ENCODE peak calls at places on chromosomes 12 and 14, in nine cellular contexts. T is A549, I is GM12865, M is ascending aorta, E is endothelial cell of umbilical vein, W is astrocyte of the spinal cord, V is body of pancreas, O is heart right ventricle, H is cardiac muscle cell. Y is an unnamed sample.

GRCh38 chr14:69268223-69268622 is 8.3 kb downstream of the GALNT16 start:
- DNase-seq in T (no peak), I (no peak), M (no peak), E (no peak), W (peak; percentile 27), V (no peak), O (no peak), H (peak; percentile 31), Y (no peak)

GRCh38 chr12:120468271-120468845 is 1.2 kb downstream of the SRSF9 start:
- DNase-seq in T (peak; percentile 55), I (peak; percentile 63), M (peak; percentile 69), E (no peak), W (peak; percentile 60), V (peak; percentile 51), O (peak; percentile 20), H (peak; percentile 78), Y (peak; percentile 21)

GRCh38 chr12:48973992-48974673 is 2.6 kb upstream of the WNT10B start:
- DNase-seq in T (peak; percentile 56), I (no peak), M (peak; percentile 82), E (peak; percentile 53), W (peak; percentile 42), V (peak; percentile 66), O (no peak), H (peak; percentile 76), Y (no peak)

GRCh38 chr12:12715459-12716150 is 1.6 kb upstream of the CDKN1B start:
- DNase-seq in T (peak; percentile 12), I (peak; percentile 92), M (no peak), E (peak; percentile 73), W (peak; percentile 34), V (no peak), O (peak; percentile 18), H (no peak), Y (peak; percentile 23)

GRCh38 chr12:132140918-132141841 is 2.9 kb downstream of the DDX51 start:
- DNase-seq in T (no peak), I (no peak), M (no peak), E (no peak), W (no peak), V (no peak), O (no peak), H (no peak), Y (no peak)

GRCh38 chr14:74886001-74886400 is 4.3 kb downstream of the DLST start:
- DNase-seq in T (no peak), I (no peak), M (no peak), E (no peak), W (peak; percentile 83), V (no peak), O (no peak), H (peak; percentile 94), Y (no peak)

GRCh38 chr12:56629459-56630179 is 507 bp downstream of the BAZ2A start:
- DNase-seq in T (peak; percentile 20), I (peak; percentile 48), M (no peak), E (peak; percentile 21), W (peak; percentile 8), V (peak; percentile 50), O (peak; percentile 42), H (peak; percentile 42), Y (peak; percentile 46)

GRCh38 chr14:69129264-69129880 is 23.5 kb downstream of the DCAF5 start:
- DNase-seq in T (peak; percentile 83), I (peak; percentile 86), M (peak; percentile 85), E (peak; percentile 82), W (peak; percentile 85), V (peak; percentile 80), O (peak; percentile 76), H (peak; percentile 94), Y (peak; percentile 24)

GRCh38 chr12:1657616-1658167 is 28.7 kb downstream of the WNT5B start:
- DNase-seq in T (no peak), I (no peak), M (no peak), E (no peak), W (no peak), V (peak; percentile 52), O (no peak), H (no peak), Y (no peak)

GRCh38 chr12:88574278-88574677 is 6.0 kb downstream of the KITLG start:
- DNase-seq in T (no peak), I (no peak), M (no peak), E (no peak), W (no peak), V (no peak), O (no peak), H (no peak), Y (no peak)

GRCh38 chr14:23550827-23551265 is 719 bp downstream of the ZFHX2 start:
- DNase-seq in T (no peak), I (no peak), M (no peak), E (no peak), W (no peak), V (no peak), O (peak; percentile 42), H (peak; percentile 15), Y (no peak)

GRCh38 chr12:7961395-7962188 is 25.6 kb upstream of the SLC2A3 start:
- DNase-seq in T (no peak), I (no peak), M (no peak), E (no peak), W (peak; percentile 49), V (no peak), O (no peak), H (no peak), Y (no peak)

GRCh38 chr14:76086636-76087035 is 65.1 kb upstream of the GPATCH2L start:
- DNase-seq in T (no peak), I (no peak), M (no peak), E (no peak), W (no peak), V (no peak), O (no peak), H (no peak), Y (no peak)

GRCh38 chr14:52918486-52918885 is 32.4 kb downstream of the FERMT2 start:
- DNase-seq in T (peak; percentile 33), I (peak; percentile 86), M (no peak), E (peak; percentile 95), W (peak; percentile 63), V (no peak), O (no peak), H (peak; percentile 57), Y (no peak)

GRCh38 chr14:104086661-104087461 is 1.4 kb downstream of the ASPG start:
- DNase-seq in T (no peak), I (no peak), M (no peak), E (no peak), W (no peak), V (peak; percentile 4), O (peak; percentile 27), H (no peak), Y (peak; percentile 11)

GRCh38 chr12:86772688-86773087 is 516.5 kb upstream of the MGAT4C start:
- DNase-seq in T (no peak), I (no peak), M (no peak), E (no peak), W (peak; percentile 68), V (no peak), O (no peak), H (no peak), Y (no peak)

GRCh38 chr12:31931796-31932715 is 27.2 kb upstream of the RESF1 start:
- DNase-seq in T (peak; percentile 29), I (no peak), M (no peak), E (no peak), W (no peak), V (no peak), O (no peak), H (no peak), Y (no peak)
- TF ChIP-seq CTCF in T (no peak), I (no peak), M (no peak), E (no peak), W (no peak), V (no peak), O (no peak), H (no peak), Y (no peak)

GRCh38 chr12:124680863-124681778 is 113.7 kb upstream of the NCOR2 start:
- DNase-seq in T (peak; percentile 95), I (peak; percentile 83), M (peak; percentile 81), E (peak; percentile 94), W (peak; percentile 75), V (no peak), O (peak; percentile 69), H (peak; percentile 70), Y (peak; percentile 26)
- TF ChIP-seq CTCF in T (peak; percentile 44), I (peak; percentile 32), M (peak; percentile 15), E (peak; percentile 28), W (peak; percentile 19), V (no peak), O (no peak), H (peak; percentile 25), Y (no peak)

DNA sequence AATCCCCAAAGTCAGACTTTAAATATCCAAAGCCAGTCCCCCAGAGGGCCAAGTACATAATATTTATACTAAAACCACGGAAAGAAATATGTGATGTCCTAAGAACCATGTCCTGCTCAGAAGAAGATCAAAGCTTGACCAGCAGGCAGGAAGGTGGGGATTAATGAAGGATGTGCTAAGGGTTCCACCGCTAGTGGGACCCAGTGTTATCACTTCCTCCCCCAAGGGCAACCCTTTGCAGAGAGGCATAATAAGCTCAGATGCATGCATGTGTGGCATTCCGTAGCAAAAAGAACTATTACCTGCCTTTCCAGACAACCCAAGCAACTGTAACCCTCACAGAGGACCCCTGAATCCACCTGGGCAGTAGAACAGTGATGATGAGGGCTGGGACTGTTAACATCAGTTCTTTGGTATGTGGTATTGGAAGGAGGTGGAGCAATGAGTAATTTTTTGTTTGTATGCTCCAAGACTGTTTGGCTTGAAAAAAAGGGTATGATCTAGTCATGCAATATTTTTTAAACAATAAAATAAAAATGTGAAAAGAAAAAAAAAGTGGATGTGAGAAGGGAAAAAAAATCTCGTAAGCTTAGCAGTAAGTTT is 71.7 kb upstream of the ETV6 start:
- DNase-seq in T (no peak), I (no peak), M (no peak), E (no peak), W (no peak), V (no peak), O (no peak), H (no peak), Y (no peak)
- TF ChIP-seq CTCF in T (no peak), I (no peak), M (no peak), E (no peak), W (no peak), V (no peak), O (no peak), H (no peak), Y (no peak)

DNA sequence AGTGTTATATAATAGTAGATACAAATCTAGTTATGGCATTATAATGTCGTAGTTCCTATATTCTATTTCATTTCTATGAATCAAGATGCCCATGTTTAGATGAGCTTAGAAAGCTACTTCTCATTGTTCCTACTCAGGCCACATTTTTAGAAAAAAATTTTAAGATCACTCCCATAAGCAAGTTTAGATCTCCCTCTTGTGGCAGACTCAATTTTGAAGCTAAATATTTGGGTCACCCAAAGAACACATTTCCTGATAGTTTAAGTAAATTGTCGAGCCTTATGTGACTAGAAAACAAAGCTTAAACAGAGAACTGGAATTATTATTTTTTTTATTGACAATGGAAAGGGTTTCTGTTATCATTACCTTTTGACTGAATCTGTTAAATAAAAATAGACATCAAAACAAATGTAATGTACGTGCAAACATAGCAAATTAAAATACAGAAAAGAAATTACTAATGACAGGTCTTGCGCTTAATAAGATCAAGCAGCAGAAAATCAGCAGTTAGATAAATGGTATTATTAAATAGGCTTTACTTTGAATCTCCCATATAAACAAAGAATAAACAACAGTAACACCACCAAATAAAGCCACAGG is 180.2 kb downstream of the ACSS3 start:
- DNase-seq in T (peak; percentile 51), I (peak; percentile 60), M (no peak), E (peak; percentile 66), W (peak; percentile 70), V (no peak), O (no peak), H (peak; percentile 67), Y (no peak)
- TF ChIP-seq CTCF in T (peak; percentile 57), I (peak; percentile 34), M (no peak), E (peak; percentile 13), W (peak; percentile 49), V (peak; percentile 42), O (no peak), H (peak; percentile 61), Y (no peak)

Y was measured in activated B cell treated with CpG ODN at 0.5 μM for 24 hours.